ENCODE peak calls at places on chromosomes 6 and 20, in five cellular contexts. One of them, this sample, is unnamed.

GRCh38 chr6:141552031-141552430 is 580.7 kb upstream of the GJE1 start:
- DNase-seq in kidney glomerular epithelial cell: no peak
- DNase-seq in immature natural killer cell: no peak
- DNase-seq in EL: no peak
- DNase-seq in GM13977: no peak
- DNase-seq in this sample: no peak

GRCh38 chr20:59937150-59937549 is 3.0 kb downstream of the PPP1R3D start:
- DNase-seq in kidney glomerular epithelial cell: no peak
- DNase-seq in immature natural killer cell: no peak
- DNase-seq in EL: no peak
- DNase-seq in GM13977: no peak
- DNase-seq in this sample: no peak

GRCh38 chr20:38346247-38346651 is at the start of gene LBP:
- DNase-seq in kidney glomerular epithelial cell: no peak
- DNase-seq in immature natural killer cell: no peak
- DNase-seq in EL: no peak
- DNase-seq in GM13977: no peak
- DNase-seq in this sample: no peak

GRCh38 chr6:140661691-140662090 is 1287.2 kb upstream of the CITED2 start:
- DNase-seq in kidney glomerular epithelial cell: peak
- DNase-seq in immature natural killer cell: no peak
- DNase-seq in EL: peak
- DNase-seq in GM13977: no peak
- DNase-seq in this sample: no peak

GRCh38 chr6:134727068-134727467 is 222.8 kb downstream of the ALDH8A1 start:
- DNase-seq in kidney glomerular epithelial cell: no peak
- DNase-seq in immature natural killer cell: no peak
- DNase-seq in EL: no peak
- DNase-seq in GM13977: no peak
- DNase-seq in this sample: no peak

GRCh38 chr20:15346657-15347280 is 1009.4 kb upstream of the FLRT3 start:
- DNase-seq in kidney glomerular epithelial cell: no peak
- DNase-seq in immature natural killer cell: no peak
- DNase-seq in EL: no peak
- DNase-seq in GM13977: no peak
- DNase-seq in this sample: no peak

GRCh38 chr6:161903584-161904232 is 629.8 kb upstream of the AGPAT4 start:
- DNase-seq in kidney glomerular epithelial cell: no peak
- DNase-seq in immature natural killer cell: no peak
- DNase-seq in EL: no peak
- DNase-seq in GM13977: no peak
- DNase-seq in this sample: no peak

GRCh38 chr6:2626381-2626780 is 124.3 kb downstream of the MYLK4 start:
- DNase-seq in kidney glomerular epithelial cell: no peak
- DNase-seq in immature natural killer cell: no peak
- DNase-seq in EL: no peak
- DNase-seq in GM13977: no peak
- DNase-seq in this sample: no peak

GRCh38 chr20:50274570-50275430 is 84.2 kb downstream of the CEBPB start:
- DNase-seq in kidney glomerular epithelial cell: no peak
- DNase-seq in immature natural killer cell: no peak
- DNase-seq in EL: no peak
- DNase-seq in GM13977: no peak
- DNase-seq in this sample: peak

GRCh38 chr6:25279748-25280616 is 808 bp downstream of the CARMIL1 start:
- DNase-seq in kidney glomerular epithelial cell: peak
- DNase-seq in immature natural killer cell: no peak
- DNase-seq in EL: no peak
- DNase-seq in GM13977: peak
- DNase-seq in this sample: no peak

GRCh38 chr6:81800666-81801065 is 48.2 kb upstream of the TENT5A start:
- DNase-seq in kidney glomerular epithelial cell: no peak
- DNase-seq in immature natural killer cell: no peak
- DNase-seq in EL: no peak
- DNase-seq in GM13977: no peak
- DNase-seq in this sample: no peak

GRCh38 chr6:42417641-42418112 is 34.0 kb downstream of the TRERF1 start:
- DNase-seq in kidney glomerular epithelial cell: no peak
- DNase-seq in immature natural killer cell: peak
- DNase-seq in EL: no peak
- DNase-seq in GM13977: no peak
- DNase-seq in this sample: no peak

GRCh38 chr6:129966125-129966524 is 52.3 kb upstream of the L3MBTL3 start:
- DNase-seq in kidney glomerular epithelial cell: no peak
- DNase-seq in immature natural killer cell: no peak
- DNase-seq in EL: peak
- DNase-seq in GM13977: no peak
- DNase-seq in this sample: no peak

GRCh38 chr6:136725124-136725523 is 67.2 kb downstream of the MAP3K5 start:
- DNase-seq in kidney glomerular epithelial cell: no peak
- DNase-seq in immature natural killer cell: no peak
- DNase-seq in EL: no peak
- DNase-seq in GM13977: no peak
- DNase-seq in this sample: no peak

GRCh38 chr6:136365781-136366354 is 76.2 kb upstream of the BCLAF1 start:
- DNase-seq in kidney glomerular epithelial cell: no peak
- DNase-seq in immature natural killer cell: no peak
- DNase-seq in EL: no peak
- DNase-seq in GM13977: no peak
- DNase-seq in this sample: peak

GRCh38 chr6:70390067-70390466 is 23.2 kb upstream of the FAM135A start:
- DNase-seq in kidney glomerular epithelial cell: no peak
- DNase-seq in immature natural killer cell: no peak
- DNase-seq in EL: no peak
- DNase-seq in GM13977: no peak
- DNase-seq in this sample: no peak

GRCh38 chr6:31186052-31186734 is 15.7 kb upstream of the POU5F1 start:
- DNase-seq in kidney glomerular epithelial cell: peak
- DNase-seq in immature natural killer cell: no peak
- DNase-seq in EL: no peak
- DNase-seq in GM13977: no peak
- DNase-seq in this sample: peak

GRCh38 chr6:98833101-98834059 is 994 bp upstream of the POU3F2 start:
- DNase-seq in kidney glomerular epithelial cell: peak
- DNase-seq in immature natural killer cell: peak
- DNase-seq in EL: peak
- DNase-seq in GM13977: peak
- DNase-seq in this sample: peak

GRCh38 chr20:45776931-45777330 is 14.8 kb downstream of the WFDC3 start:
- DNase-seq in kidney glomerular epithelial cell: no peak
- DNase-seq in immature natural killer cell: no peak
- DNase-seq in EL: no peak
- DNase-seq in GM13977: no peak
- DNase-seq in this sample: no peak

GRCh38 chr6:28980797-28981390 is 24.2 kb downstream of the ZNF311 start:
- DNase-seq in kidney glomerular epithelial cell: peak
- DNase-seq in immature natural killer cell: no peak
- DNase-seq in EL: peak
- DNase-seq in GM13977: peak
- DNase-seq in this sample: peak

GRCh38 chr20:47493175-47493953 is 8.3 kb upstream of the NCOA3 start:
- DNase-seq in kidney glomerular epithelial cell: peak
- DNase-seq in immature natural killer cell: no peak
- DNase-seq in EL: peak
- DNase-seq in GM13977: no peak
- DNase-seq in this sample: peak

GRCh38 chr6:81561071-81561564 is 191.4 kb downstream of the TENT5A start:
- DNase-seq in kidney glomerular epithelial cell: no peak
- DNase-seq in immature natural killer cell: no peak
- DNase-seq in EL: no peak
- DNase-seq in GM13977: no peak
- DNase-seq in this sample: no peak

GRCh38 chr20:18428490-18429173 is 38.2 kb downstream of the DZANK1 start:
- DNase-seq in kidney glomerular epithelial cell: peak
- DNase-seq in immature natural killer cell: no peak
- DNase-seq in EL: peak
- DNase-seq in GM13977: no peak
- DNase-seq in this sample: peak

GRCh38 chr6:51541847-51542246 is 545.6 kb downstream of the PKHD1 start:
- DNase-seq in kidney glomerular epithelial cell: no peak
- DNase-seq in immature natural killer cell: no peak
- DNase-seq in EL: no peak
- DNase-seq in GM13977: no peak
- DNase-seq in this sample: no peak

GRCh38 chr6:111445786-111446395 is 37.1 kb downstream of the REV3L start:
- DNase-seq in kidney glomerular epithelial cell: no peak
- DNase-seq in immature natural killer cell: no peak
- DNase-seq in EL: no peak
- DNase-seq in GM13977: no peak
- DNase-seq in this sample: no peak

This sample was measured in Right ventricle myocardium superior.